ENCODE peak calls at places on chromosomes 7 and 10, in four cellular contexts. X is activated CD8-positive, alpha-beta T cell treated with anti-CD3 and anti-CD28 coated beads for 36 hours; D is progenitor cell of endocrine pancreas; Z is NCI-H1436. M is an unnamed sample.

GRCh38 chr7:114343949-114344708 is 70.5 kb upstream of the FOXP2 start:
- DNase-seq in Z (no peak), X (no peak), D (no peak), M (no peak)

GRCh38 chr7:102404005-102404861 is 8.1 kb downstream of the PRKRIP1 start:
- DNase-seq in D (no peak), Z (peak), X (peak), M (peak)

GRCh38 chr10:87505366-87506113 is 847 bp downstream of the MINPP1 start:
- DNase-seq in Z (peak), X (peak), D (peak), M (no peak)

GRCh38 chr10:119658274-119658673 is 7.1 kb downstream of the BAG3 start:
- DNase-seq in X (no peak), D (no peak), Z (no peak), M (no peak)

GRCh38 chr10:48656241-48656921 is 28.3 kb upstream of the WDFY4 start:
- DNase-seq in Z (peak), X (peak), D (peak), M (peak)

GRCh38 chr10:71087622-71088021 is 124.7 kb upstream of the UNC5B start:
- DNase-seq in D (no peak), X (no peak), Z (peak), M (no peak)

GRCh38 chr10:7565871-7566270 is 100.9 kb downstream of the ITIH5 start:
- DNase-seq in Z (no peak), D (no peak), X (no peak), M (no peak)

GRCh38 chr10:102644066-102644645 is at the start of gene TRIM8:
- DNase-seq in X (peak), D (peak), Z (no peak), M (no peak)

GRCh38 chr7:55438765-55439525 is 73.8 kb downstream of the LANCL2 start:
- DNase-seq in X (no peak), D (no peak), Z (no peak), M (no peak)

GRCh38 chr7:22853674-22854157 is 31.1 kb upstream of the TOMM7 start:
- DNase-seq in Z (no peak), X (peak), D (no peak), M (no peak)

GRCh38 chr10:110304394-110304779 is 333 bp downstream of the SMNDC1 start:
- DNase-seq in Z (no peak), X (no peak), D (no peak), M (no peak)

GRCh38 chr10:6588082-6588481 is 8.0 kb upstream of the PRKCQ start:
- DNase-seq in Z (no peak), X (no peak), D (no peak), M (no peak)

GRCh38 chr7:80589561-80590083 is 48.8 kb upstream of the CD36 start:
- DNase-seq in D (no peak), Z (no peak), X (no peak), M (no peak)

GRCh38 chr7:44796034-44796503 is 412 bp upstream of the PPIA start:
- DNase-seq in D (no peak), X (no peak), Z (no peak), M (no peak)

GRCh38 chr10:24706479-24707118 is 17.1 kb downstream of the ARHGAP21 start:
- DNase-seq in D (no peak), X (peak), Z (no peak), M (no peak)

GRCh38 chr10:46787321-46787615 is 124.0 kb upstream of the PTPN20 start:
- DNase-seq in X (peak), D (no peak), Z (no peak), M (no peak)

GRCh38 chr7:93558705-93559614 is 15.6 kb downstream of the CALCR start:
- DNase-seq in X (no peak), D (no peak), Z (no peak), M (no peak)

GRCh38 chr10:103547391-103547946 is 54.0 kb downstream of the NEURL1 start:
- DNase-seq in X (no peak), Z (no peak), D (no peak), M (no peak)

GRCh38 chr7:130380121-130380860 is at the start of gene CPA1:
- DNase-seq in X (no peak), Z (no peak), D (peak), M (no peak)

GRCh38 chr7:44912775-44913347 is 27.5 kb upstream of the PURB start:
- DNase-seq in Z (no peak), X (no peak), D (no peak), M (no peak)

GRCh38 chr10:42975005-42975493 is 101.8 kb upstream of the RET start:
- DNase-seq in X (no peak), D (peak), Z (no peak), M (no peak)

GRCh38 chr10:100697070-100697469 is 48.3 kb upstream of the PAX2 start:
- DNase-seq in Z (no peak), D (no peak), X (peak), M (peak)

GRCh38 chr10:112385143-112385695 is 11.3 kb downstream of the ACSL5 start:
- DNase-seq in X (no peak), D (no peak), Z (no peak), M (no peak)

GRCh38 chr10:73950569-73950968 is 39.6 kb downstream of the PLAU start:
- DNase-seq in D (no peak), Z (no peak), X (no peak), M (no peak)

GRCh38 chr10:125823663-125824251 is 411 bp downstream of the BCCIP start:
- DNase-seq in Z (no peak), D (no peak), X (peak), M (no peak)

GRCh38 chr7:49386792-49387191 is 386.6 kb upstream of the VWC2 start:
- DNase-seq in Z (no peak), D (no peak), X (no peak), M (no peak)